ENCODE peak calls at places on chromosomes 6 and 20, in six cellular contexts. V, J, F, O, K and Y are unnamed samples.
A peak's percentile ranks its signal among the peaks of the same experiment; 100 is the strongest.

GRCh38 chr6:130577178-130577919 is 211.5 kb downstream of the TMEM200A start:
- DNase-seq in J (no peak), F (no peak), V (no peak), K (no peak), O (no peak), Y (no peak)

GRCh38 chr6:144856622-144857021 is 571.5 kb downstream of the UTRN start:
- DNase-seq in J (no peak), F (no peak), O (no peak), V (no peak), K (no peak), Y (no peak)

GRCh38 chr6:41651962-41652657 is 13.8 kb downstream of the MDFI start:
- DNase-seq in O (no peak), V (no peak), F (no peak), J (no peak), K (no peak), Y (no peak)

GRCh38 chr20:50471231-50471630 is 39.0 kb upstream of the PTPN1 start:
- DNase-seq in F (no peak), V (no peak), K (no peak), J (no peak), O (no peak), Y (peak; percentile 35)

GRCh38 chr20:17679786-17680127 is 2.3 kb downstream of the RRBP1 start:
- DNase-seq in V (peak; percentile 38), J (no peak), O (no peak), F (no peak), K (no peak), Y (no peak)

GRCh38 chr6:49632712-49633111 is 3.9 kb downstream of the RHAG start:
- DNase-seq in F (no peak), K (no peak), O (no peak), V (no peak), J (no peak), Y (peak; percentile 63)

GRCh38 chr6:170192905-170193304 is 98.0 kb downstream of the DLL1 start:
- DNase-seq in V (no peak), O (no peak), F (no peak), J (no peak), K (peak; percentile 47), Y (no peak)

GRCh38 chr20:4559906-4560305 is 161.8 kb upstream of the PRND start:
- DNase-seq in O (no peak), J (no peak), V (no peak), F (no peak), K (no peak), Y (no peak)

GRCh38 chr6:139029470-139030210 is 1.1 kb downstream of the ABRACL start:
- DNase-seq in O (no peak), F (peak; percentile 59), J (no peak), V (peak; percentile 17), K (peak; percentile 81), Y (peak; percentile 80)

GRCh38 chr6:154383273-154383672 is 26.7 kb upstream of the IPCEF1 start:
- DNase-seq in K (no peak), F (no peak), V (no peak), O (no peak), J (no peak), Y (no peak)

GRCh38 chr20:37519508-37520416 is 1.3 kb upstream of the NNAT start:
- DNase-seq in O (no peak), V (no peak), J (no peak), F (no peak), K (peak; percentile 80), Y (no peak)

GRCh38 chr6:27863962-27864905 is 48.0 kb downstream of the OR2B2 start:
- DNase-seq in F (peak; percentile 15), O (no peak), J (no peak), V (no peak), K (no peak), Y (peak; percentile 88)

GRCh38 chr6:90249458-90249857 is 47.2 kb downstream of the BACH2 start:
- DNase-seq in J (no peak), F (no peak), V (no peak), O (no peak), K (no peak), Y (no peak)

GRCh38 chr20:49810491-49811190 is 2.0 kb upstream of the SLC9A8 start:
- DNase-seq in J (no peak), K (no peak), V (no peak), F (no peak), O (no peak), Y (no peak)

GRCh38 chr20:36175475-36175995 is 21.0 kb downstream of the EPB41L1 start:
- DNase-seq in V (no peak), K (no peak), J (no peak), O (no peak), F (no peak), Y (no peak)

GRCh38 chr6:84449220-84449619 is 221.8 kb upstream of the CEP162 start:
- DNase-seq in J (no peak), O (no peak), K (no peak), V (no peak), F (no peak), Y (no peak)

GRCh38 chr6:52230685-52231084 is 13.6 kb downstream of the IL17F start:
- DNase-seq in J (no peak), V (no peak), K (peak; percentile 38), F (no peak), O (no peak), Y (no peak)

GRCh38 chr20:43824699-43825402 is 89.8 kb upstream of the TOX2 start:
- DNase-seq in O (no peak), V (no peak), F (peak; percentile 29), J (no peak), K (no peak), Y (no peak)

GRCh38 chr6:13484138-13484708 is 3.2 kb downstream of the GFOD1 start:
- DNase-seq in K (peak; percentile 34), O (no peak), V (no peak), J (no peak), F (no peak), Y (peak; percentile 63)

GRCh38 chr6:74320076-74320475 is 624.1 kb downstream of the CD109 start:
- DNase-seq in V (no peak), J (no peak), F (no peak), O (no peak), K (no peak), Y (no peak)

GRCh38 chr6:44233560-44234100 is 10.2 kb downstream of the SLC29A1 start:
- DNase-seq in F (no peak), O (no peak), K (no peak), J (no peak), V (no peak), Y (no peak)

GRCh38 chr6:137949686-137950390 is 82.8 kb downstream of the TNFAIP3 start:
- DNase-seq in K (no peak), J (no peak), V (no peak), F (no peak), O (no peak), Y (no peak)

GRCh38 chr20:21244808-21245207 is 58.3 kb upstream of the XRN2 start:
- DNase-seq in F (no peak), V (no peak), J (no peak), O (no peak), K (no peak), Y (no peak)

GRCh38 chr20:20214757-20215275 is 153.1 kb upstream of the INSM1 start:
- DNase-seq in K (no peak), J (no peak), V (no peak), F (no peak), O (no peak), Y (no peak)

GRCh38 chr20:46004813-46005505 is 3.7 kb upstream of the MMP9 start:
- DNase-seq in F (no peak), V (no peak), O (no peak), J (no peak), K (peak; percentile 99), Y (no peak)

GRCh38 chr6:49339096-49339495 is 124.0 kb downstream of the MMUT start:
- DNase-seq in V (no peak), O (no peak), K (no peak), F (no peak), J (no peak), Y (no peak)

GRCh38 chr20:50320910-50321796 is 130.5 kb downstream of the CEBPB start:
- DNase-seq in F (peak; percentile 97), K (peak; percentile 45), O (peak; percentile 83), V (peak; percentile 98), J (peak; percentile 54), Y (peak; percentile 28)

GRCh38 chr6:3843379-3844096 is 5.6 kb upstream of the FAM50B start:
- DNase-seq in O (no peak), J (no peak), V (no peak), F (no peak), K (peak; percentile 57), Y (no peak)

GRCh38 chr6:3844097-3844463 is 5.1 kb upstream of the FAM50B start:
- DNase-seq in J (no peak), K (no peak), F (peak; percentile 82), O (no peak), V (no peak), Y (no peak)

GRCh38 chr6:3841066-3841454 is 8.1 kb upstream of the FAM50B start:
- DNase-seq in V (no peak), O (no peak), J (no peak), K (peak; percentile 41), F (no peak), Y (no peak)

GRCh38 chr6:3838992-3839867 is 9.9 kb upstream of the FAM50B start:
- DNase-seq in K (no peak), V (no peak), F (peak; percentile 57), J (no peak), O (no peak), Y (no peak)

GRCh38 chr6:3841711-3842565 is 7.2 kb upstream of the FAM50B start:
- DNase-seq in O (peak; percentile 65), K (no peak), F (peak; percentile 80), V (no peak), J (no peak), Y (no peak)
- TF ChIP-seq POLR2A in O (no peak), K (no peak), F (no peak), V (no peak), J (no peak), Y (no peak)

GRCh38 chr20:40669692-40670091 is 19.3 kb downstream of the MAFB start:
- DNase-seq in F (no peak), J (no peak), K (no peak), O (no peak), V (no peak), Y (no peak)
- TF ChIP-seq POLR2A in F (no peak), J (no peak), K (no peak), O (no peak), V (no peak), Y (no peak)

GRCh38 chr20:63740501-63741353 is 1.2 kb downstream of the SLC2A4RG start:
- DNase-seq in F (peak; percentile 86), O (peak; percentile 95), J (peak; percentile 48), V (peak; percentile 94), K (peak; percentile 95), Y (peak; percentile 87)
- TF ChIP-seq POLR2A in F (no peak), O (peak; percentile 25), J (no peak), V (peak; percentile 13), K (no peak), Y (peak; percentile 26)

GRCh38 chr6:33064723-33065122 is 8.7 kb downstream of the HLA-DPA1 start:
- DNase-seq in V (no peak), O (no peak), K (no peak), F (no peak), J (no peak), Y (no peak)

GRCh38 chr6:33061987-33062386 is 11.5 kb downstream of the HLA-DPA1 start:
- DNase-seq in F (peak; percentile 25), V (no peak), K (peak; percentile 72), J (no peak), O (no peak), Y (peak; percentile 5)

GRCh38 chr6:33066917-33067521 is 6.4 kb downstream of the HLA-DPA1 start:
- DNase-seq in F (no peak), V (no peak), O (no peak), J (no peak), K (no peak), Y (no peak)

GRCh38 chr6:33069021-33069738 is 4.3 kb downstream of the HLA-DPA1 start:
- DNase-seq in O (no peak), K (no peak), F (no peak), J (no peak), V (no peak), Y (no peak)

GRCh38 chr6:33065312-33065711 is 8.1 kb downstream of the HLA-DPA1 start:
- DNase-seq in J (no peak), F (no peak), O (no peak), V (no peak), K (no peak), Y (no peak)
- TF ChIP-seq POLR2A in J (no peak), F (no peak), O (no peak), V (no peak), K (no peak), Y (no peak)